ENCODE peak calls at places on chromosomes 11 and 22, in ten cellular contexts. One of them, this sample, is unnamed.

GRCh38 chr11:123181075-123181474 is 14.0 kb downstream of the CLMP start:
- DNase-seq in glutamatergic neuron: no peak
- DNase-seq in PC-9: no peak
- DNase-seq in dorsolateral prefrontal cortex: no peak
- DNase-seq in upper lobe of left lung: no peak
- DNase-seq in neural progenitor cell: no peak
- DNase-seq in esophagus squamous epithelium: no peak
- DNase-seq in fibroblast of the aortic adventitia: no peak
- DNase-seq in progenitor cell of endocrine pancreas: no peak
- DNase-seq in brain microvascular endothelial cell: no peak
- DNase-seq in this sample: no peak

GRCh38 chr22:36282078-36282831 is 29.3 kb downstream of the APOL1 start:
- DNase-seq in PC-9: no peak
- DNase-seq in glutamatergic neuron: no peak
- DNase-seq in neural progenitor cell: no peak
- DNase-seq in dorsolateral prefrontal cortex: no peak
- DNase-seq in brain microvascular endothelial cell: no peak
- DNase-seq in esophagus squamous epithelium: no peak
- DNase-seq in progenitor cell of endocrine pancreas: no peak
- DNase-seq in upper lobe of left lung: no peak
- DNase-seq in fibroblast of the aortic adventitia: no peak
- DNase-seq in this sample: no peak

GRCh38 chr11:3944198-3944597 is 88.7 kb downstream of the STIM1 start:
- DNase-seq in fibroblast of the aortic adventitia: peak
- DNase-seq in neural progenitor cell: no peak
- DNase-seq in glutamatergic neuron: no peak
- DNase-seq in brain microvascular endothelial cell: no peak
- DNase-seq in progenitor cell of endocrine pancreas: no peak
- DNase-seq in PC-9: no peak
- DNase-seq in dorsolateral prefrontal cortex: no peak
- DNase-seq in esophagus squamous epithelium: no peak
- DNase-seq in upper lobe of left lung: no peak
- DNase-seq in this sample: peak

GRCh38 chr11:95277868-95278267 is 46.9 kb upstream of the SESN3 start:
- DNase-seq in glutamatergic neuron: no peak
- DNase-seq in neural progenitor cell: no peak
- DNase-seq in esophagus squamous epithelium: no peak
- DNase-seq in brain microvascular endothelial cell: no peak
- DNase-seq in progenitor cell of endocrine pancreas: no peak
- DNase-seq in dorsolateral prefrontal cortex: no peak
- DNase-seq in PC-9: no peak
- DNase-seq in fibroblast of the aortic adventitia: no peak
- DNase-seq in upper lobe of left lung: no peak
- DNase-seq in this sample: no peak

GRCh38 chr11:122491486-122491885 is 164.0 kb upstream of the UBASH3B start:
- DNase-seq in dorsolateral prefrontal cortex: no peak
- DNase-seq in fibroblast of the aortic adventitia: peak
- DNase-seq in esophagus squamous epithelium: no peak
- DNase-seq in neural progenitor cell: no peak
- DNase-seq in glutamatergic neuron: no peak
- DNase-seq in PC-9: no peak
- DNase-seq in upper lobe of left lung: no peak
- DNase-seq in progenitor cell of endocrine pancreas: no peak
- DNase-seq in brain microvascular endothelial cell: peak
- DNase-seq in this sample: peak

GRCh38 chr11:30859709-30860108 is 273.6 kb upstream of the MPPED2 start:
- DNase-seq in progenitor cell of endocrine pancreas: no peak
- DNase-seq in PC-9: no peak
- DNase-seq in fibroblast of the aortic adventitia: no peak
- DNase-seq in upper lobe of left lung: no peak
- DNase-seq in neural progenitor cell: no peak
- DNase-seq in brain microvascular endothelial cell: no peak
- DNase-seq in esophagus squamous epithelium: no peak
- DNase-seq in glutamatergic neuron: no peak
- DNase-seq in dorsolateral prefrontal cortex: no peak
- DNase-seq in this sample: no peak

GRCh38 chr11:86120807-86121206 is 51.9 kb upstream of the PICALM start:
- DNase-seq in glutamatergic neuron: no peak
- DNase-seq in PC-9: no peak
- DNase-seq in neural progenitor cell: no peak
- DNase-seq in esophagus squamous epithelium: no peak
- DNase-seq in dorsolateral prefrontal cortex: no peak
- DNase-seq in upper lobe of left lung: no peak
- DNase-seq in brain microvascular endothelial cell: no peak
- DNase-seq in fibroblast of the aortic adventitia: no peak
- DNase-seq in progenitor cell of endocrine pancreas: no peak
- DNase-seq in this sample: no peak

GRCh38 chr11:22976146-22976545 is 115.9 kb upstream of the CCDC179 start:
- DNase-seq in PC-9: peak
- DNase-seq in neural progenitor cell: no peak
- DNase-seq in progenitor cell of endocrine pancreas: no peak
- DNase-seq in upper lobe of left lung: no peak
- DNase-seq in dorsolateral prefrontal cortex: no peak
- DNase-seq in glutamatergic neuron: no peak
- DNase-seq in esophagus squamous epithelium: no peak
- DNase-seq in brain microvascular endothelial cell: peak
- DNase-seq in fibroblast of the aortic adventitia: no peak
- DNase-seq in this sample: no peak

GRCh38 chr11:9616858-9617257 is 43.4 kb downstream of the WEE1 start:
- DNase-seq in brain microvascular endothelial cell: no peak
- DNase-seq in upper lobe of left lung: no peak
- DNase-seq in progenitor cell of endocrine pancreas: no peak
- DNase-seq in dorsolateral prefrontal cortex: no peak
- DNase-seq in fibroblast of the aortic adventitia: peak
- DNase-seq in glutamatergic neuron: no peak
- DNase-seq in PC-9: no peak
- DNase-seq in esophagus squamous epithelium: no peak
- DNase-seq in neural progenitor cell: no peak
- DNase-seq in this sample: no peak

GRCh38 chr11:114285599-114285998 is 10.6 kb upstream of the NNMT start:
- DNase-seq in PC-9: no peak
- DNase-seq in neural progenitor cell: no peak
- DNase-seq in progenitor cell of endocrine pancreas: no peak
- DNase-seq in upper lobe of left lung: no peak
- DNase-seq in fibroblast of the aortic adventitia: peak
- DNase-seq in glutamatergic neuron: no peak
- DNase-seq in esophagus squamous epithelium: no peak
- DNase-seq in brain microvascular endothelial cell: no peak
- DNase-seq in dorsolateral prefrontal cortex: no peak
- DNase-seq in this sample: peak

GRCh38 chr11:18754308-18754707 is 28.3 kb upstream of the IGSF22 start:
- DNase-seq in fibroblast of the aortic adventitia: peak
- DNase-seq in PC-9: no peak
- DNase-seq in dorsolateral prefrontal cortex: no peak
- DNase-seq in progenitor cell of endocrine pancreas: no peak
- DNase-seq in glutamatergic neuron: no peak
- DNase-seq in upper lobe of left lung: no peak
- DNase-seq in neural progenitor cell: no peak
- DNase-seq in brain microvascular endothelial cell: peak
- DNase-seq in esophagus squamous epithelium: no peak
- DNase-seq in this sample: no peak

GRCh38 chr11:17314232-17314547 is 37.4 kb upstream of the NCR3LG1 start:
- DNase-seq in PC-9: no peak
- DNase-seq in brain microvascular endothelial cell: peak
- DNase-seq in dorsolateral prefrontal cortex: no peak
- DNase-seq in neural progenitor cell: no peak
- DNase-seq in upper lobe of left lung: no peak
- DNase-seq in glutamatergic neuron: no peak
- DNase-seq in progenitor cell of endocrine pancreas: no peak
- DNase-seq in esophagus squamous epithelium: no peak
- DNase-seq in fibroblast of the aortic adventitia: peak
- DNase-seq in this sample: peak

GRCh38 chr22:49937758-49938564 is 19.5 kb downstream of the CRELD2 start:
- DNase-seq in neural progenitor cell: no peak
- DNase-seq in progenitor cell of endocrine pancreas: no peak
- DNase-seq in upper lobe of left lung: no peak
- DNase-seq in glutamatergic neuron: no peak
- DNase-seq in fibroblast of the aortic adventitia: no peak
- DNase-seq in brain microvascular endothelial cell: no peak
- DNase-seq in esophagus squamous epithelium: no peak
- DNase-seq in dorsolateral prefrontal cortex: no peak
- DNase-seq in PC-9: no peak
- DNase-seq in this sample: no peak

GRCh38 chr22:44159230-44159629 is 21.5 kb upstream of the PARVG start:
- DNase-seq in brain microvascular endothelial cell: no peak
- DNase-seq in PC-9: no peak
- DNase-seq in neural progenitor cell: no peak
- DNase-seq in dorsolateral prefrontal cortex: peak
- DNase-seq in upper lobe of left lung: no peak
- DNase-seq in progenitor cell of endocrine pancreas: no peak
- DNase-seq in glutamatergic neuron: no peak
- DNase-seq in fibroblast of the aortic adventitia: peak
- DNase-seq in esophagus squamous epithelium: no peak
- DNase-seq in this sample: no peak

GRCh38 chr11:16744128-16744725 is 5.8 kb downstream of the C11orf58 start:
- DNase-seq in esophagus squamous epithelium: no peak
- DNase-seq in upper lobe of left lung: no peak
- DNase-seq in glutamatergic neuron: no peak
- DNase-seq in progenitor cell of endocrine pancreas: no peak
- DNase-seq in PC-9: no peak
- DNase-seq in brain microvascular endothelial cell: no peak
- DNase-seq in neural progenitor cell: peak
- DNase-seq in dorsolateral prefrontal cortex: no peak
- DNase-seq in fibroblast of the aortic adventitia: no peak
- DNase-seq in this sample: no peak

GRCh38 chr11:2796091-2796490 is 89.5 kb downstream of the CDKN1C start:
- DNase-seq in upper lobe of left lung: peak
- DNase-seq in progenitor cell of endocrine pancreas: peak
- DNase-seq in PC-9: no peak
- DNase-seq in neural progenitor cell: no peak
- DNase-seq in glutamatergic neuron: peak
- DNase-seq in brain microvascular endothelial cell: no peak
- DNase-seq in dorsolateral prefrontal cortex: no peak
- DNase-seq in fibroblast of the aortic adventitia: no peak
- DNase-seq in esophagus squamous epithelium: no peak
- DNase-seq in this sample: no peak

GRCh38 chr11:66688561-66689534 is 11.2 kb upstream of the RBM4B start:
- DNase-seq in brain microvascular endothelial cell: no peak
- DNase-seq in glutamatergic neuron: no peak
- DNase-seq in upper lobe of left lung: no peak
- DNase-seq in esophagus squamous epithelium: no peak
- DNase-seq in dorsolateral prefrontal cortex: no peak
- DNase-seq in progenitor cell of endocrine pancreas: no peak
- DNase-seq in fibroblast of the aortic adventitia: no peak
- DNase-seq in neural progenitor cell: no peak
- DNase-seq in PC-9: no peak
- DNase-seq in this sample: no peak

GRCh38 chr22:44091021-44091721 is 67.1 kb downstream of the PARVB start:
- DNase-seq in dorsolateral prefrontal cortex: no peak
- DNase-seq in progenitor cell of endocrine pancreas: no peak
- DNase-seq in esophagus squamous epithelium: no peak
- DNase-seq in upper lobe of left lung: no peak
- DNase-seq in glutamatergic neuron: no peak
- DNase-seq in neural progenitor cell: peak
- DNase-seq in PC-9: no peak
- DNase-seq in fibroblast of the aortic adventitia: peak
- DNase-seq in brain microvascular endothelial cell: peak
- DNase-seq in this sample: no peak

DNA sequence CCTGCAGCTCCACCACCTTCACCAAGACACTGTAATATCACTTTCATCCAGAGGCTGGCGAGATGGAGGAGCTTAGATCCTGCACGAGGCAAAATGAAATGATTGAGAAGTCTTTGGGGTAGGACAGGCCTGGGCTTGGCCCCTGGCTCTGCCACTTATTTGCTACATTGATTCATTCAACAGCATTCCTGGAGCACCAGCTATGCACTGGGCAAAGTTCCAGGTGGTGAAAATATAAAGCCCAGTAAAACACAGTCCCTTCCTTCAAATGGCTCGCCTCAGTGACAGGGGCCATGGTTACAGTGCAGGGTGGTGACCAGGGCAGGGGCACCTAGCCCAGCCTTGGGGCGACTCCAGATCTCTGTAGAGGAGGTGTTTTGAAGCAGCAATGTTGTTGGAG is 19.7 kb downstream of the ALX4 start:
- DNase-seq in brain microvascular endothelial cell: no peak
- DNase-seq in esophagus squamous epithelium: no peak
- DNase-seq in neural progenitor cell: no peak
- DNase-seq in upper lobe of left lung: no peak
- DNase-seq in PC-9: no peak
- DNase-seq in fibroblast of the aortic adventitia: no peak
- DNase-seq in glutamatergic neuron: no peak
- DNase-seq in progenitor cell of endocrine pancreas: no peak
- DNase-seq in dorsolateral prefrontal cortex: no peak
- DNase-seq in this sample: no peak
- TF ChIP-seq CTCF in brain microvascular endothelial cell: no peak
- TF ChIP-seq CTCF in esophagus squamous epithelium: no peak
- TF ChIP-seq CTCF in neural progenitor cell: no peak
- TF ChIP-seq CTCF in upper lobe of left lung: no peak
- TF ChIP-seq CTCF in PC-9: no peak
- TF ChIP-seq CTCF in fibroblast of the aortic adventitia: no peak
- TF ChIP-seq CTCF in glutamatergic neuron: no peak
- TF ChIP-seq CTCF in progenitor cell of endocrine pancreas: no peak
- TF ChIP-seq CTCF in dorsolateral prefrontal cortex: no peak
- TF ChIP-seq CTCF in this sample: no peak

GRCh38 chr22:27540247-27540646 is 261.3 kb downstream of the MN1 start:
- DNase-seq in PC-9: no peak
- DNase-seq in brain microvascular endothelial cell: no peak
- DNase-seq in upper lobe of left lung: no peak
- DNase-seq in glutamatergic neuron: no peak
- DNase-seq in neural progenitor cell: no peak
- DNase-seq in dorsolateral prefrontal cortex: no peak
- DNase-seq in fibroblast of the aortic adventitia: no peak
- DNase-seq in progenitor cell of endocrine pancreas: no peak
- DNase-seq in esophagus squamous epithelium: no peak
- DNase-seq in this sample: no peak
- TF ChIP-seq CTCF in PC-9: no peak
- TF ChIP-seq CTCF in brain microvascular endothelial cell: no peak
- TF ChIP-seq CTCF in upper lobe of left lung: no peak
- TF ChIP-seq CTCF in glutamatergic neuron: no peak
- TF ChIP-seq CTCF in neural progenitor cell: peak
- TF ChIP-seq CTCF in dorsolateral prefrontal cortex: no peak
- TF ChIP-seq CTCF in fibroblast of the aortic adventitia: no peak
- TF ChIP-seq CTCF in progenitor cell of endocrine pancreas: no peak
- TF ChIP-seq CTCF in esophagus squamous epithelium: no peak
- TF ChIP-seq CTCF in this sample: peak

GRCh38 chr11:8291421-8292350 is 28.0 kb upstream of the LMO1 start:
- DNase-seq in PC-9: no peak
- DNase-seq in progenitor cell of endocrine pancreas: no peak
- DNase-seq in glutamatergic neuron: no peak
- DNase-seq in fibroblast of the aortic adventitia: no peak
- DNase-seq in brain microvascular endothelial cell: no peak
- DNase-seq in neural progenitor cell: peak
- DNase-seq in upper lobe of left lung: no peak
- DNase-seq in dorsolateral prefrontal cortex: no peak
- DNase-seq in esophagus squamous epithelium: no peak
- DNase-seq in this sample: no peak
- TF ChIP-seq CTCF in PC-9: no peak
- TF ChIP-seq CTCF in progenitor cell of endocrine pancreas: no peak
- TF ChIP-seq CTCF in glutamatergic neuron: no peak
- TF ChIP-seq CTCF in fibroblast of the aortic adventitia: no peak
- TF ChIP-seq CTCF in brain microvascular endothelial cell: no peak
- TF ChIP-seq CTCF in neural progenitor cell: no peak
- TF ChIP-seq CTCF in upper lobe of left lung: no peak
- TF ChIP-seq CTCF in dorsolateral prefrontal cortex: no peak
- TF ChIP-seq CTCF in esophagus squamous epithelium: no peak
- TF ChIP-seq CTCF in this sample: no peak

DNA sequence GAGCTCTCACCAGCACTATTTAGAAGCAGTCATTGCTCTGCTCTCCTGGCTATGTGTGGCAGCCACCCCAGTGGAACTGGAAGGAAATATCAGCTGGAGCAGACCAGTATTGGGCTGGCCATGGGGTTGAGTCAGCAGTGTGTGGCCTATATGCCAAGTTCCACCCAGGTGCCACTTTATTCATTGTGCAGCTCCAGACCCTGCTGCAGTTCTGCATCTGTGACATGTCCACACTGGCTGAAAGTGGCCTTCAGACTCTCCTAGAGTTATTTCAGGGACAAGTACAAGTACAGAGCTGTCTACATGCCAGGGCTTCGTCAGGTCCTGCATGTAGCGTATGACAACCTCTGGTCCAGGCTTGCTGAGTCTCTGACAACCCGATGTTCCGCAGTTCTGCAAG is 55.2 kb downstream of the CABIN1 start:
- DNase-seq in PC-9: no peak
- DNase-seq in glutamatergic neuron: no peak
- DNase-seq in progenitor cell of endocrine pancreas: no peak
- DNase-seq in neural progenitor cell: no peak
- DNase-seq in dorsolateral prefrontal cortex: no peak
- DNase-seq in brain microvascular endothelial cell: no peak
- DNase-seq in esophagus squamous epithelium: no peak
- DNase-seq in upper lobe of left lung: no peak
- DNase-seq in fibroblast of the aortic adventitia: no peak
- DNase-seq in this sample: no peak
- TF ChIP-seq CTCF in PC-9: no peak
- TF ChIP-seq CTCF in glutamatergic neuron: no peak
- TF ChIP-seq CTCF in progenitor cell of endocrine pancreas: no peak
- TF ChIP-seq CTCF in neural progenitor cell: no peak
- TF ChIP-seq CTCF in dorsolateral prefrontal cortex: no peak
- TF ChIP-seq CTCF in brain microvascular endothelial cell: no peak
- TF ChIP-seq CTCF in esophagus squamous epithelium: no peak
- TF ChIP-seq CTCF in upper lobe of left lung: no peak
- TF ChIP-seq CTCF in fibroblast of the aortic adventitia: no peak
- TF ChIP-seq CTCF in this sample: no peak

This sample was measured in HFFc6.